ENCODE peak calls at places on chromosome 4, in six cellular contexts. I is hypothalamus; W is ELF-1; J is COR-L47; E is GM12892; P is stimulated activated CD4-positive, alpha-beta T cell treated with anti-CD3 and anti-CD28 coated beads, Interleukin-2, amount 100 ng/mL, for 48 hours. H is an unnamed sample.

GRCh38 chr4:51901363-51901762 is 58.4 kb downstream of the DCUN1D4 start:
- DNase-seq in E (no peak), I (no peak), W (no peak), P (no peak), J (no peak), H (no peak)

GRCh38 chr4:147740176-147740575 is 8.3 kb downstream of the ARHGAP10 start:
- DNase-seq in P (no peak), W (no peak), I (no peak), E (no peak), J (no peak), H (no peak)

GRCh38 chr4:113094802-113095201 is 45.3 kb downstream of the ANK2 start:
- DNase-seq in E (no peak), W (no peak), J (peak; percentile 39), P (no peak), I (no peak), H (no peak)

GRCh38 chr4:82630079-82630478 is 68.3 kb upstream of the TMEM150C start:
- DNase-seq in W (no peak), I (no peak), P (no peak), J (no peak), E (no peak), H (no peak)

GRCh38 chr4:139629761-139630160 is 35.9 kb upstream of the MGST2 start:
- DNase-seq in I (no peak), P (no peak), E (no peak), J (no peak), W (no peak), H (no peak)

GRCh38 chr4:150178161-150178560 is 99.9 kb downstream of the DCLK2 start:
- DNase-seq in I (no peak), W (no peak), P (no peak), J (no peak), E (no peak), H (no peak)

GRCh38 chr4:52290468-52290867 is 239.4 kb downstream of the SPATA18 start:
- DNase-seq in W (no peak), J (no peak), I (no peak), E (no peak), P (no peak), H (no peak)

GRCh38 chr4:169848018-169848417 is 90.3 kb upstream of the HPF1 start:
- DNase-seq in W (no peak), J (no peak), E (no peak), I (no peak), P (no peak), H (no peak)

GRCh38 chr4:41613362-41613761 is 75.4 kb downstream of the LIMCH1 start:
- DNase-seq in W (no peak), I (no peak), J (no peak), E (no peak), P (no peak), H (no peak)

GRCh38 chr4:85409251-85409650 is 65.7 kb upstream of the ARHGAP24 start:
- DNase-seq in W (peak; percentile 1), P (no peak), I (no peak), J (no peak), E (no peak), H (no peak)

GRCh38 chr4:152427971-152428370 is 107.9 kb downstream of the FBXW7 start:
- DNase-seq in P (no peak), J (no peak), W (no peak), I (no peak), E (no peak), H (no peak)

GRCh38 chr4:15893967-15894366 is 44.6 kb downstream of the FGFBP1 start:
- DNase-seq in J (no peak), I (no peak), P (no peak), E (no peak), W (no peak), H (no peak)

GRCh38 chr4:101349346-101350064 is 2.2 kb upstream of the PPP3CA start:
- DNase-seq in E (no peak), J (peak; percentile 61), I (no peak), P (no peak), W (no peak), H (no peak)

H was measured in MM.1S.